ENCODE peak calls at places on chromosome 19, in four cellular contexts. M, C, I and R are unnamed samples.

GRCh38 chr19:858868-859843 is at the start of gene CFD:
- DNase-seq in C (peak; percentile 70), I (peak; percentile 1), M (peak; percentile 81), R (peak; percentile 88)

GRCh38 chr19:45569619-45570421 is 14.8 kb downstream of the OPA3 start:
- DNase-seq in C (peak; percentile 50), M (peak; percentile 73), I (peak; percentile 20), R (no peak)

GRCh38 chr19:2022289-2022688 is 6.8 kb upstream of the BTBD2 start:
- DNase-seq in I (no peak), M (no peak), C (no peak), R (no peak)

GRCh38 chr19:58117841-58118575 is 20.0 kb upstream of the ZSCAN18 start:
- DNase-seq in M (peak; percentile 23), C (no peak), I (no peak), R (no peak)

GRCh38 chr19:48596679-48597465 is 9.7 kb upstream of the SPACA4 start:
- DNase-seq in C (no peak), M (no peak), I (no peak), R (no peak)

GRCh38 chr19:33293255-33294057 is 8.9 kb downstream of the CEBPA start:
- DNase-seq in C (no peak), M (no peak), I (no peak), R (peak; percentile 80)

GRCh38 chr19:9858766-9859165 is 23.6 kb downstream of the PIN1 start:
- DNase-seq in M (no peak), I (no peak), C (no peak), R (no peak)

GRCh38 chr19:48844472-48844871 is 8.2 kb upstream of the HSD17B14 start:
- DNase-seq in C (no peak), I (no peak), M (no peak), R (no peak)

GRCh38 chr19:42176990-42177685 is 40.3 kb downstream of the DEDD2 start:
- DNase-seq in M (peak; percentile 73), I (peak; percentile 49), C (peak; percentile 71), R (peak; percentile 70)

GRCh38 chr19:13670846-13671245 is 93.5 kb upstream of the MRI1 start:
- DNase-seq in I (no peak), C (no peak), M (no peak), R (no peak)

GRCh38 chr19:45428385-45429231 is 4.9 kb upstream of the ERCC1 start:
- DNase-seq in M (peak; percentile 79), C (no peak), I (no peak), R (no peak)

GRCh38 chr19:35063940-35064818 is 22.7 kb downstream of the HPN start:
- DNase-seq in C (no peak), M (no peak), I (no peak), R (no peak)

GRCh38 chr19:20247016-20247683 is 80.1 kb downstream of the ZNF486 start:
- DNase-seq in M (peak; percentile 35), I (peak; percentile 47), C (no peak), R (peak; percentile 6)

GRCh38 chr19:7923295-7924191 is 2.4 kb downstream of the CTXN1 start:
- DNase-seq in I (no peak), C (no peak), M (no peak), R (no peak)

GRCh38 chr19:18058208-18059009 is 28.3 kb downstream of the IL12RB1 start:
- DNase-seq in M (peak; percentile 85), C (peak; percentile 83), I (peak; percentile 80), R (peak; percentile 82)

GRCh38 chr19:10690351-10690781 is 10.9 kb upstream of the QTRT1 start:
- DNase-seq in C (no peak), M (no peak), I (no peak), R (no peak)

GRCh38 chr19:32268381-32268780 is 77.0 kb upstream of the ZNF507 start:
- DNase-seq in C (no peak), M (no peak), I (no peak), R (no peak)

GRCh38 chr19:56751078-56751489 is 79.5 kb upstream of the ZNF835 start:
- DNase-seq in C (no peak), M (no peak), I (peak; percentile 75), R (no peak)

GRCh38 chr19:43731854-43732253 is 16.0 kb downstream of the IRGC start:
- DNase-seq in I (no peak), C (no peak), M (no peak), R (peak; percentile 85)

GRCh38 chr19:19642506-19643157 is 825 bp downstream of the GMIP start:
- DNase-seq in I (no peak), M (no peak), C (no peak), R (peak; percentile 61)

GRCh38 chr19:3959766-3960131 is 11.2 kb downstream of the DAPK3 start:
- DNase-seq in I (no peak), M (no peak), C (no peak), R (no peak)

DNA sequence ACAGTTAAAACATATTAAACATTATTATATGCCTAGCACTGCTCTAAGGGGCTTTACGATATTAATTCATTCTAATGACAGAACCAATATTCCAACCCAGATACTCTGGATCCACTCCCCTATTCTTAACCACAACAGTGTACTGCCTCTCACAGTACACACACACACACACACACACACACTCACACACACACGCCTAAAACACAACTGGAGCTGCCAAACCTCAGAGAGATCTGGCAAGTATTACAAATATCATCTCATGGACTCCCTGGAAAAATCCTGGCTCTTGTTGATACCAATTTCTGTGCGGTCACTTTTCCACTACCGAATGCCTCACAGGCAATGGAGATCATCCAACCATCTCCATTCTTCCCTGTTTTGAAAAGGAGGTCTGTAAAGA is 1.3 kb downstream of the ZNF780A start:
- DNase-seq in C (no peak), M (no peak), I (no peak), R (no peak)
- H3K27ac ChIP-seq in C (no peak overlapping the region), M (peak overlapping the region; percentile 97), I (no peak overlapping the region), R (no peak overlapping the region)

DNA sequence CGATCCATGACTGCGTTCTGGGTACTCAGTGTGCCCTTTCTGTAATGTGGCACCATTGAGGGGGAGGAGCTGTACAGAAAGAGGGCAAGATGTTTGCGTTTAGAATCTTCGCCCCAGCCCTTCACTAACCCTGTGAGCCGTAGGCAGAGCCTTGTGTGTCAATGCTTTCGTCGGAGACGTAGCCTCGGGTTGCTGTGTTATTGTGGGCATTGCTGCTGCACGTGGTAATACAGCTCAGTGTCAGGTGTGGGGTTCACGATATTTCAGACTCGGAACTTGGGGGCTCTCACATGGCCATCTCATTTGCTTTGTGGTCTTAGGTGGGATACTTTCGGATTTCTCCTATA is 6.1 kb downstream of the RPS9 start:
- DNase-seq in I (no peak), C (no peak), M (no peak), R (no peak)
- H3K27ac ChIP-seq in I (peak overlapping the region; percentile 15), C (peak overlapping the region; percentile 97), M (peak overlapping the region; percentile 65), R (peak overlapping the region; percentile 96)

DNA sequence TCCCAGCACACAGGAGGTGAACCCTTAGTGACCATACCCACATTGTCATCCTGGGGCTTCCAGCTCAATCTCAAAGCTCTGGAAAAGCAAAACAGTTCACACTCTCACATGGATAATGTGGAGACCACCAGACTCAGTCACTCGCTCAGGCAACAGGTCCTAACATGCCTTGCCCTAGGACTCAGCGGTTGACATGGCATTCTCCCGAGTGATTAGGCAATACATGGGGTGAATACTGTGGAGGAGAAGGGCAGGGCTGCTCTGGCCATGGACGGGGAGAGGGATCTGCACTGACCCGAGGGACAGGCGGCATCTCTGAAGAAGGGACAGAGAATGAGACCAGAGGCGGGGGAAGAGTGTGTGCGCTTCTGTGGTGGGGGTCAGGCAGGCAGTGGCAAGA is 44.4 kb upstream of the EPHX3 start:
- DNase-seq in M (no peak), C (no peak), I (no peak), R (no peak)
- H3K27ac ChIP-seq in M (no peak overlapping the region), C (peak overlapping the region; percentile 21), I (no peak overlapping the region), R (no peak overlapping the region)

GRCh38 chr19:55643003-55643732 is at the start of gene ZNF581:
- DNase-seq in C (peak; percentile 77), M (peak; percentile 76), I (peak; percentile 70), R (no peak)

GRCh38 chr19:55643733-55644116 is 276 bp downstream of the ZNF581 start:
- DNase-seq in C (no peak), I (no peak), M (no peak), R (no peak)

GRCh38 chr19:55645512-55645881 is 2.0 kb downstream of the ZNF581 start:
- DNase-seq in M (no peak), I (no peak), C (no peak), R (no peak)

GRCh38 chr19:55644191-55644833 is 863 bp downstream of the ZNF581 start:
- DNase-seq in M (peak; percentile 7), C (no peak), I (no peak), R (no peak)

DNA sequence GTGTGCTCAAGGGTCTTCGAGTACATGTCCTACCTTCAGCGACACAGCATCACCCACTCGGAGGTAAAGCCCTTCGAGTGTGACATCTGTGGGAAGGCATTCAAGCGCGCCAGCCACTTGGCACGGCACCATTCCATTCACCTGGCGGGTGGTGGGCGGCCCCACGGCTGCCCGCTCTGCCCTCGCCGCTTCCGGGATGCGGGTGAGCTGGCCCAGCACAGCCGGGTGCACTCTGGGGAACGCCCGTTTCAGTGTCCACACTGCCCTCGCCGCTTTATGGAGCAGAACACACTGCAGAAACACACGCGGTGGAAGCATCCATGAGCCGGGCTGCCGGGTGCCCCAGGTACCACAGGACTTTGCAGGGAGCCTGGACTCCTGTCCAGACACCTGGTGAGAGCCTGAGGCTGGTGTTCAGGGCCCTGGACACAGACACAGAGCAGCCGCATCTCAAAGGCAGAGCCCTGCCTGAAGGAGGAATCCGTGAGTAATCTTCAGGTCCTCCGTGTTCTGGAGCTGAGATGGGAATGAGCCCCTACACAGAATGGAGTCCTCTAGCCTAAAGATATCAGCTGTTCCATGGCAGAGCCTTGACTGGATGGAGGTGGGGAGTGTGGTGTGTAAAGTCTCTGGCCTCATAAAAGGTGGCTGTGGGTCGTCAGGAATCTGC is 1.5 kb downstream of the ZNF581 start:
- DNase-seq in I (no peak), M (no peak), C (no peak), R (no peak)
- H3K27ac ChIP-seq in I (no peak overlapping the region), M (no peak overlapping the region), C (no peak overlapping the region), R (no peak overlapping the region)

DNA sequence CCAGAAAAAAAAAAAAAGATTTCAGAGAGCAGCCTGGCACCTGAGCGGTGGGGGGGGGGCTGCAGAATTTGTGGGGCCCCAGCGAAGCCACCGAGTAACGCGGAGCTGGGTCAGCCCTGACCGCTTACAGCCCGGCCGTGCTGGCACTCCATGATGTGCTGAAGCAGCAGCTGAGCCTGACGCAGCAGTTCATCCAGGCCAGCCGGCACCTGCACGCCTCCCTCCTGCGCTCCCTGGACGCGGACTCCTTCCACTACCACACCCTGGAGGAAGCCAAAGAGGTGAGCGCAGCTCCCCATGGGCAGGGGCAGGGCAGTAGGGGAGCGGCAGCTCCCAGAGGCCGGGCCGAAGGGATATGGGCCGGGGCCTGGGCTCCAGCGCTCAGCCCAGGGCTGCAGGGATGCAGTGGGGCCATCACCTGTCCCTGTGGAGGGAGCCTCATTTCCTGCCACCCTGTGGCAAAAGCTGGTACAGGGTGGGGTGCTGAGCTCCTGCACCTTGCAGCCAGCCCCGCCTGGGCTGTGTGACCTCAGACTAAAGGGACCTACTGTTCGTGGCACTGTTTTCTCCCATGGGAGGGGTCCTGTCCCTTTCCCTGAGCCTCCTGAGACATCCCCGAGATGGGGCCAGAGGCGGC is 18.3 kb downstream of the C19orf44 start:
- DNase-seq in C (no peak), I (no peak), M (no peak), R (no peak)
- H3K27ac ChIP-seq in C (no peak overlapping the region), I (no peak overlapping the region), M (no peak overlapping the region), R (no peak overlapping the region)

GRCh38 chr19:6227156-6227940 is 52.4 kb downstream of the MLLT1 start:
- DNase-seq in M (no peak), I (no peak), C (no peak), R (no peak)
- H3K27ac ChIP-seq in M (no peak overlapping the region), I (no peak overlapping the region), C (no peak overlapping the region), R (no peak overlapping the region)

DNA sequence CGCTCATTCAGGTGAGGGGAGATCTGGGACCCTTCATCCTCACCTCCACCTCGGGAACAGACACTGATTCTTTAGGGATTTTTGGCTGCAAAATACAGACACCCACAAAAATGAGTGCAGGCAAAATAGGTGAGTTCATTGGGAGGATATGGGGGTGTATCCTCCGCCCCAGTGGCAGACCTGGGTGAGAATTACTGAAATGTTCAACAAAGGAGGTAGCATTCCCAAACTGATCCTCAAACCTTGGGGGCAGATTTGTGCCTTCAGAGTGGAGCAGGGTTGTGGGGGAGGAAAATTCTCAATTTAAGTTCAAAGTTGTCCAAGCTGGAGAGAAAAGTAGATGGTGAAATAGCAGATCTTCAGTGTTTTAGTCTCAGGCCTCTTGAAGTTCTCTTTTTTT is 31.3 kb upstream of the SIN3B start:
- DNase-seq in I (no peak), M (no peak), C (no peak), R (no peak)
- H3K27ac ChIP-seq in I (no peak overlapping the region), M (no peak overlapping the region), C (no peak overlapping the region), R (peak overlapping the region; percentile 62)